ENCODE peak calls at places on chromosomes 4 and X, in eight cellular contexts. D, Z, E, U, V, Y, K and J are unnamed samples.
A peak's percentile ranks its signal among the peaks of the same experiment; 100 is the strongest.

GRCh38 chr4:61540944-61541343 is 340.8 kb downstream of the ADGRL3 start:
- ATAC-seq in V (no peak), D (peak; percentile 99), Z (peak; percentile 85), K (no peak), Y (no peak), E (peak; percentile 61), U (peak; percentile 29), J (no peak)

GRCh38 chr4:186557486-186557885 is 2.1 kb upstream of the MTNR1A start:
- ATAC-seq in K (no peak), U (peak; percentile 65), D (no peak), E (no peak), Z (no peak), Y (no peak), V (no peak), J (no peak)

GRCh38 chr4:178412455-178412854 is 970.2 kb upstream of the AGA start:
- ATAC-seq in Z (no peak), Y (no peak), E (no peak), D (no peak), V (no peak), U (no peak), K (no peak), J (no peak)

GRCh38 chrX:6307156-6307555 is 78.5 kb upstream of the NLGN4X start:
- ATAC-seq in V (no peak), U (no peak), E (no peak), Y (no peak), D (no peak), Z (peak; percentile 38), K (no peak), J (no peak)

GRCh38 chrX:88903989-88904718 is 157.1 kb downstream of the CPXCR1 start:
- ATAC-seq in E (no peak), Y (no peak), D (no peak), V (no peak), Z (no peak), U (no peak), K (no peak), J (no peak)

GRCh38 chr4:158664806-158665205 is 6.9 kb downstream of the C4orf46 start:
- ATAC-seq in Z (no peak), U (no peak), D (no peak), V (no peak), Y (no peak), E (no peak), K (no peak), J (no peak)

GRCh38 chr4:72641611-72642010 is 72.6 kb upstream of the ADAMTS3 start:
- ATAC-seq in E (no peak), K (no peak), Y (no peak), D (no peak), U (no peak), V (no peak), Z (no peak), J (no peak)

GRCh38 chr4:90815569-90815968 is 688.4 kb downstream of the CCSER1 start:
- ATAC-seq in V (no peak), K (no peak), E (no peak), D (no peak), U (no peak), Z (no peak), Y (no peak), J (no peak)

GRCh38 chr4:47839259-47839658 is 1.4 kb upstream of the CORIN start:
- ATAC-seq in E (peak; percentile 4), Y (no peak), V (peak; percentile 51), U (no peak), Z (no peak), K (no peak), D (no peak), J (no peak)

GRCh38 chrX:129626026-129626425 is 28.7 kb downstream of the APLN start:
- ATAC-seq in E (no peak), U (no peak), Z (no peak), K (no peak), Y (no peak), V (no peak), D (no peak), J (no peak)

GRCh38 chrX:43693602-43694406 is 37.7 kb downstream of the MAOA start:
- ATAC-seq in E (peak; percentile 44), U (peak; percentile 91), Z (no peak), Y (peak; percentile 38), V (no peak), K (no peak), D (peak; percentile 86), J (no peak)

GRCh38 chr4:94744830-94745229 is 12.9 kb upstream of the BMPR1B start:
- ATAC-seq in D (no peak), V (no peak), Z (no peak), E (no peak), Y (no peak), U (no peak), K (no peak), J (no peak)

GRCh38 chrX:67622053-67622452 is 78.2 kb downstream of the AR start:
- ATAC-seq in E (no peak), V (no peak), Y (no peak), U (no peak), D (no peak), Z (no peak), K (no peak), J (no peak)

GRCh38 chr4:54372951-54373350 is 143.9 kb downstream of the PDGFRA start:
- ATAC-seq in D (no peak), V (no peak), Y (no peak), K (no peak), Z (no peak), U (no peak), E (no peak), J (no peak)

GRCh38 chrX:102712967-102713677 is 874 bp downstream of the GPRASP2 start:
- ATAC-seq in Y (peak; percentile 81), D (peak; percentile 81), E (peak; percentile 71), V (no peak), U (peak; percentile 86), K (peak; percentile 82), Z (peak; percentile 52), J (peak; percentile 76)

GRCh38 chrX:19443886-19444530 is 71.3 kb downstream of the MAP3K15 start:
- ATAC-seq in E (no peak), K (no peak), V (no peak), D (no peak), Y (no peak), U (no peak), Z (no peak), J (no peak)

GRCh38 chr4:139208404-139208945 is 31.5 kb upstream of the ELF2 start:
- ATAC-seq in U (peak; percentile 76), Z (no peak), D (peak; percentile 57), E (peak; percentile 88), Y (no peak), K (peak; percentile 79), V (peak; percentile 77), J (peak; percentile 89)

GRCh38 chrX:111129949-111130348 is 34.0 kb downstream of the PAK3 start:
- ATAC-seq in K (no peak), U (no peak), V (no peak), Z (no peak), E (no peak), Y (no peak), D (no peak), J (no peak)

GRCh38 chr4:128831526-128832252 is 22.2 kb downstream of the JADE1 start:
- ATAC-seq in E (no peak), K (no peak), Y (no peak), D (peak; percentile 35), V (no peak), U (no peak), Z (peak; percentile 51), J (no peak)

GRCh38 chr4:82352118-82352824 is 21.5 kb downstream of the HNRNPD start:
- ATAC-seq in Y (no peak), E (no peak), V (no peak), Z (no peak), D (no peak), K (no peak), U (no peak), J (no peak)

GRCh38 chr4:79603681-79604080 is 195.7 kb upstream of the GK2 start:
- ATAC-seq in E (no peak), V (peak; percentile 70), K (no peak), D (peak; percentile 22), U (no peak), Z (no peak), Y (no peak), J (no peak)

GRCh38 chr4:7187691-7188090 is 4.6 kb upstream of the SORCS2 start:
- ATAC-seq in K (no peak), D (no peak), Y (no peak), V (no peak), U (no peak), Z (no peak), E (no peak), J (no peak)
- H3K4me3 ChIP-seq in K (no peak overlapping the region), D (no peak overlapping the region), Y (no peak overlapping the region), V (no peak overlapping the region), U (no peak overlapping the region), Z (no peak overlapping the region), E (no peak overlapping the region), J (no peak overlapping the region)

GRCh38 chr4:25654971-25655963 is at the start of gene SLC34A2:
- ATAC-seq in Z (peak; percentile 84), D (peak; percentile 59), Y (no peak), U (peak; percentile 83), K (no peak), V (no peak), E (no peak), J (no peak)
- H3K4me3 ChIP-seq in Z (peak within 1 kb of the TSS; percentile 68), D (no peak within 1 kb of the TSS), Y (no peak within 1 kb of the TSS), U (peak within 1 kb of the TSS; percentile 57), K (no peak within 1 kb of the TSS), V (no peak within 1 kb of the TSS), E (peak within 1 kb of the TSS; percentile 6), J (no peak within 1 kb of the TSS)

DNA sequence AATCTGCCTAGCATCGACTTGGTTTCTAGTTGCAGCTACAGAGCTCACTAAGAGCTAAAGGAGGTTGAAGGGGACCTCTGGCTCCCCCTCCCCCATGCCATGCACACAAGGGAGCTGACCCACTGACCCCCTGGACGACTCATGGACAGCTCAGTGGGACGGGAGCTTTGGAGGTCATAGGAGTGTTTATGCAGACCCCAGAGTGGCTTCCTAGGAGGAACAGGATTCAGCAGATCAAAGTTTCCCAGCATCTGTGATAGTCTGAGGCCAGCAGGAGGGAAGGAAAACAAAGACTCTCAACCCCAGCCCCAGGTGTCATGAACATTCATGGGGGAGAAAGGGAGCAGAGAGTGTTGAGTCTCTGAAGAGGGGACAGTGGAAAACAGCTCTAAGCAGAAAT is 104.4 kb downstream of the ARSF start:
- ATAC-seq in Z (no peak), Y (no peak), K (no peak), E (no peak), V (no peak), U (no peak), D (no peak), J (no peak)
- H3K4me3 ChIP-seq in Z (no peak overlapping the region), Y (no peak overlapping the region), K (no peak overlapping the region), E (no peak overlapping the region), V (no peak overlapping the region), U (no peak overlapping the region), D (no peak overlapping the region), J (no peak overlapping the region)

DNA sequence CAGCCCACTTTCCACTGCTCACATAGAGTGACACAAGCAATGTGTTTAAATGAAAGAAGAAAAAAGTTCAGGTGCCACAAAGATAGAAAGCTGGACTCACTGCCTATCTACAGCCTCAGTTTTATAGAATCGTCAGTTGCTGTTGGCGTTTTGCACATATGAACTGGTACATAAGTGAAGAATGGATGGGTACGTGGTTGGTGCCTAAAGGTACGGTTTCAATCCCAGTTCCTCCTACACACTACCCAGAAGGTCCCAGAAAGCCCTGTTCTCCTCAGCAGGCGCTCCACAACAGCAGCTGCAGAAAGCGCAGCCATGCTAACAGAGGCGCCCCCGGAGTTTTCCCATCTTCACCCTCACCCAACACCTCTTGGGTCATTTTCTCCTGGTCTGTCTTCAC is 23.6 kb downstream of the CHST7 start:
- ATAC-seq in D (no peak), Z (no peak), V (no peak), K (no peak), E (no peak), Y (no peak), U (no peak), J (no peak)
- H3K4me3 ChIP-seq in D (no peak overlapping the region), Z (no peak overlapping the region), V (no peak overlapping the region), K (no peak overlapping the region), E (no peak overlapping the region), Y (no peak overlapping the region), U (no peak overlapping the region), J (no peak overlapping the region)

GRCh38 chr4:168153596-168154440 is 61.5 kb downstream of the ANXA10 start:
- ATAC-seq in U (peak; percentile 84), Y (peak; percentile 78), K (peak; percentile 75), E (peak; percentile 71), Z (peak; percentile 50), V (peak; percentile 82), D (peak; percentile 91), J (no peak)
- H3K4me3 ChIP-seq in U (peak overlapping the region; percentile 37), Y (no peak overlapping the region), K (peak overlapping the region; percentile 28), E (peak overlapping the region; percentile 32), Z (no peak overlapping the region), V (no peak overlapping the region), D (no peak overlapping the region), J (peak overlapping the region; percentile 20)